ENCODE peak calls at places on chromosome 14, in ten cellular contexts. V is epithelial cell of esophagus, N is fibroblast of lung, Z is Caco-2, G is kidney, M is stomach, P is GM23338, E is AG04450, T is pancreas, F is cardiac muscle cell. D is an unnamed sample.

GRCh38 chr14:105023144-105023543 is 2.3 kb upstream of the CDCA4 start:
- DNase-seq in V (peak), N (no peak), Z (no peak), G (no peak), M (no peak), P (no peak), E (no peak), T (no peak), F (no peak), D (no peak)

GRCh38 chr14:79544671-79545070 is 666.6 kb downstream of the DIO2 start:
- DNase-seq in V (no peak), N (peak), Z (no peak), G (no peak), M (no peak), P (no peak), E (peak), T (no peak), F (peak), D (no peak)

GRCh38 chr14:69685217-69685616 is 73.8 kb downstream of the SUSD6 start:
- DNase-seq in V (peak), N (no peak), Z (no peak), G (no peak), M (no peak), P (no peak), E (no peak), T (no peak), F (no peak), D (no peak)

GRCh38 chr14:104817930-104818713 is 17.2 kb downstream of the ZBTB42 start:
- DNase-seq in V (no peak), N (no peak), Z (no peak), G (no peak), M (peak), P (no peak), E (no peak), T (no peak), F (no peak), D (no peak)

GRCh38 chr14:56738020-56738419 is 72.3 kb downstream of the OTX2 start:
- DNase-seq in V (no peak), N (no peak), Z (no peak), G (no peak), M (no peak), P (no peak), E (no peak), T (no peak), F (no peak), D (no peak)

GRCh38 chr14:74882103-74882920 is 596 bp downstream of the DLST start:
- DNase-seq in V (peak), N (peak), Z (no peak), G (no peak), M (peak), P (peak), E (no peak), T (peak), F (peak), D (no peak)

GRCh38 chr14:89899917-89900680 is 54.4 kb downstream of the EFCAB11 start:
- DNase-seq in V (peak), N (peak), Z (no peak), G (no peak), M (no peak), P (peak), E (no peak), T (no peak), F (peak), D (no peak)

GRCh38 chr14:21090194-21090939 is 8.1 kb downstream of the ZNF219 start:
- DNase-seq in V (no peak), N (no peak), Z (no peak), G (no peak), M (no peak), P (peak), E (no peak), T (no peak), F (peak), D (no peak)

GRCh38 chr14:96001866-96002510 is 37.2 kb upstream of the C14orf132 start:
- DNase-seq in V (no peak), N (peak), Z (no peak), G (no peak), M (no peak), P (peak), E (no peak), T (no peak), F (no peak), D (no peak)

GRCh38 chr14:47675239-47675488 is 241 bp downstream of the MDGA2 start:
- DNase-seq in V (no peak), N (no peak), Z (no peak), G (no peak), M (no peak), P (no peak), E (no peak), T (no peak), F (no peak), D (no peak)

GRCh38 chr14:67572608-67573007 is 27.5 kb downstream of the PIGH start:
- DNase-seq in V (no peak), N (no peak), Z (no peak), G (no peak), M (no peak), P (no peak), E (no peak), T (no peak), F (no peak), D (no peak)

GRCh38 chr14:58629273-58629672 is 8.5 kb upstream of the DACT1 start:
- DNase-seq in V (no peak), N (no peak), Z (no peak), G (no peak), M (no peak), P (no peak), E (no peak), T (no peak), F (no peak), D (no peak)

GRCh38 chr14:53113992-53114391 is 39.1 kb downstream of the DDHD1 start:
- DNase-seq in V (no peak), N (no peak), Z (no peak), G (no peak), M (no peak), P (no peak), E (no peak), T (no peak), F (no peak), D (no peak)

GRCh38 chr14:36660736-36661505 is 739 bp upstream of the PAX9 start:
- DNase-seq in V (peak), N (no peak), Z (peak), G (peak), M (no peak), P (peak), E (no peak), T (no peak), F (no peak), D (no peak)

GRCh38 chr14:65431245-65431644 is 18.7 kb downstream of the FUT8 start:
- DNase-seq in V (no peak), N (no peak), Z (no peak), G (no peak), M (no peak), P (no peak), E (no peak), T (no peak), F (no peak), D (no peak)

GRCh38 chr14:72708708-72709475 is 185.0 kb downstream of the DPF3 start:
- DNase-seq in V (peak), N (no peak), Z (no peak), G (no peak), M (no peak), P (peak), E (no peak), T (no peak), F (no peak), D (no peak)

GRCh38 chr14:58878740-58879139 is 241.0 kb downstream of the DACT1 start:
- DNase-seq in V (no peak), N (peak), Z (no peak), G (no peak), M (no peak), P (peak), E (no peak), T (no peak), F (no peak), D (no peak)

GRCh38 chr14:96631030-96631429 is 128.8 kb downstream of the PAPOLA start:
- DNase-seq in V (no peak), N (no peak), Z (no peak), G (no peak), M (peak), P (no peak), E (no peak), T (no peak), F (no peak), D (no peak)

GRCh38 chr14:77000340-77001235 is 27.9 kb downstream of the IRF2BPL start:
- DNase-seq in V (no peak), N (peak), Z (no peak), G (no peak), M (peak), P (peak), E (no peak), T (no peak), F (peak), D (no peak)

GRCh38 chr14:69354383-69355154 is 43.5 kb downstream of the ERH start:
- DNase-seq in V (peak), N (no peak), Z (no peak), G (peak), M (peak), P (no peak), E (no peak), T (no peak), F (no peak), D (no peak)

GRCh38 chr14:60657609-60657983 is 8.3 kb upstream of the SIX1 start:
- DNase-seq in V (peak), N (no peak), Z (no peak), G (no peak), M (no peak), P (peak), E (no peak), T (no peak), F (no peak), D (no peak)

GRCh38 chr14:63006515-63006914 is 38.7 kb downstream of the KCNH5 start:
- DNase-seq in V (no peak), N (peak), Z (no peak), G (no peak), M (no peak), P (no peak), E (no peak), T (no peak), F (no peak), D (no peak)

GRCh38 chr14:76268013-76268376 is 107.9 kb upstream of the ESRRB start:
- DNase-seq in V (no peak), N (no peak), Z (no peak), G (no peak), M (no peak), P (no peak), E (no peak), T (no peak), F (no peak), D (no peak)

DNA sequence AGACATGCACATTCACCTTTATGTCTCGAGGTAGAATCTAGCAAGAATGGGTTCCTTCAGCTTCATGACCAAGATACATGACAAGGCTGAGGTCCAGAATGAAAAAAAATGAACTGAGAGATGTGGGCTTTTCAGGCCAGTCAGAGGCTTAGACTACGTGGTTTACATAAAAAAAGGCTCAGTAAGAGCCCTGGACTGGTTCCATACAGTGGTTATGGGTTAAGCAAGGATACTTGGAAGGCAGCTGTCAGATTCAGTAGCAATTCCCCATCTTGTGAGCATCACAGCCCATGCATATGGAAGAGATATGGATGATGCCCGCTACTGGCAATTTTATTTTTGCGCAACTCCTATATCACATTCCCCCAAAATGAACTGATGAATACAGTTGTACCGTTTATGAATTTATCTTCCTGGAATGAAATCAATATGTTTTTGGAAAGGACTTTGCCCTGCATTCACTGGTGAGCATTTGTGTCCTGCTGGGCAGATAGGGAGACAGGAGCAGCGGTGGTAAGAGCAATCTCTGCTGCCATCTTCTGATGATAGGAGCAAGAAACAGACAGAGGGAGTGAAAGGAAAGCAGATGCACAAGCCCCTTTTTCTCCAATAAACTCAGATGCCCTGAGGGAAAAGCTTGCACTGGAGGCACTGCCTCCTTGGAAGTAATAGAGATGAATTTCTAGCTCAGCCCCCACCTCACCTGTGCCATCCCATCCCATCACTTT is 280.4 kb downstream of the GALC start:
- DNase-seq in V (no peak), N (no peak), Z (no peak), G (no peak), M (no peak), P (peak), E (no peak), T (no peak), F (no peak), D (no peak)
- TF ChIP-seq CTCF in V (no peak), N (no peak), Z (no peak), G (no peak), M (no peak), P (peak), E (no peak), T (no peak), F (no peak), D (no peak)

GRCh38 chr14:49944501-49944900 is 51.6 kb downstream of the ARF6 start:
- DNase-seq in V (no peak), N (no peak), Z (no peak), G (no peak), M (no peak), P (no peak), E (no peak), T (no peak), F (no peak), D (no peak)

GRCh38 chr14:49942090-49942489 is 49.2 kb downstream of the ARF6 start:
- DNase-seq in V (no peak), N (no peak), Z (no peak), G (no peak), M (no peak), P (no peak), E (no peak), T (no peak), F (no peak), D (no peak)

GRCh38 chr14:49935526-49935925 is 42.6 kb downstream of the ARF6 start:
- DNase-seq in V (no peak), N (no peak), Z (no peak), G (no peak), M (no peak), P (no peak), E (no peak), T (no peak), F (no peak), D (no peak)

GRCh38 chr14:49940805-49941421 is 48.0 kb downstream of the ARF6 start:
- DNase-seq in V (peak), N (no peak), Z (no peak), G (no peak), M (no peak), P (no peak), E (no peak), T (no peak), F (peak), D (no peak)

GRCh38 chr14:49939884-49940510 is 47.1 kb downstream of the ARF6 start:
- DNase-seq in V (no peak), N (no peak), Z (no peak), G (no peak), M (no peak), P (no peak), E (no peak), T (no peak), F (no peak), D (no peak)
- H3K4me3 ChIP-seq in V (no peak), N (no peak), Z (no peak), G (no peak), M (no peak), P (no peak), E (no peak), T (no peak), F (no peak), D (no peak)

GRCh38 chr14:30822080-30822571 is 52.2 kb upstream of the COCH start:
- DNase-seq in V (no peak), N (no peak), Z (no peak), G (no peak), M (no peak), P (no peak), E (no peak), T (peak), F (no peak), D (no peak)
- TF ChIP-seq CTCF in V (no peak), N (no peak), Z (no peak), G (no peak), M (no peak), P (no peak), E (no peak), T (no peak), F (no peak), D (no peak)

DNA sequence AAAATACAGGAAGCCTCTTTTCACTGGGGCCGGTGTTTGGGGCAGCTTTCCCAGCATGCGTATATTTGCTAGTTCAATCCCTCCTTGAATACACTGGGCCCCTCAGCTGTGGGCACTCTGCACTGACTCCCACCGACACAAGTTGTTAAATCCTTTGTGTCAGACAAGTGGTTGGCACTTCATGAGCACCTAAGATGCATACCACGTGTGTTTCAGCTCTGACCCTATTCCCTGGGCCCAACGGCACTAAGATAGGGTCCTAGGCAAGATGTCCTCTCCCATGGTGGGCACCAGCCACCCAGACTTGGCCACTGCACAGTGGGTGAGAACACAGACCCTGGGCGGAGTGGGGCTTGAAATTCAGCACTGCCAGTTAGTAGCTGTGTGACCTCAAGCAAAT is 173.8 kb downstream of the BCL11B start:
- DNase-seq in V (no peak), N (no peak), Z (no peak), G (no peak), M (no peak), P (no peak), E (no peak), T (no peak), F (no peak), D (no peak)
- H3K4me3 ChIP-seq in V (no peak), N (no peak), Z (no peak), G (no peak), M (no peak), P (no peak), E (no peak), T (no peak), F (no peak), D (no peak)

DNA sequence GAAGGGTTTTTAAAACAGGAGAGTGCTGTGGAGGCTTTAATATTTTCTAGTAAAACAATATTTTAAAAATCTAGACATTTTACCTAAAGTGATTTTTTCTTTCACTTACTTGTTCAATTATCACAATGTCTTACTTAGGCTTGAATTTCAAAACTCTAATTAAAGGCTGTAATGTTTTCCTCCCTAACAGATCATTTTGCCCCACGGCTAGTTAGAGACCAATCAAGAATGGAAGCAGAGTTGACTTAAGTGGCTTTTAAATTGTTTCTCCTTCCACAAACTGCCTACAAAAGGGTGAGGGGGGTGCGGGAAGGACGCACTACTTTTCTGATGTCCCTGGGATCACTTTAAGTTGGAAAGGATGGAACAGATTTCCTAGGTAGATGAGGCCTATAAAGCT is 9.5 kb upstream of the CFL2 start:
- DNase-seq in V (no peak), N (no peak), Z (no peak), G (no peak), M (no peak), P (no peak), E (no peak), T (no peak), F (no peak), D (no peak)
- TF ChIP-seq CTCF in V (no peak), N (no peak), Z (no peak), G (no peak), M (no peak), P (no peak), E (no peak), T (no peak), F (no peak), D (no peak)

DNA sequence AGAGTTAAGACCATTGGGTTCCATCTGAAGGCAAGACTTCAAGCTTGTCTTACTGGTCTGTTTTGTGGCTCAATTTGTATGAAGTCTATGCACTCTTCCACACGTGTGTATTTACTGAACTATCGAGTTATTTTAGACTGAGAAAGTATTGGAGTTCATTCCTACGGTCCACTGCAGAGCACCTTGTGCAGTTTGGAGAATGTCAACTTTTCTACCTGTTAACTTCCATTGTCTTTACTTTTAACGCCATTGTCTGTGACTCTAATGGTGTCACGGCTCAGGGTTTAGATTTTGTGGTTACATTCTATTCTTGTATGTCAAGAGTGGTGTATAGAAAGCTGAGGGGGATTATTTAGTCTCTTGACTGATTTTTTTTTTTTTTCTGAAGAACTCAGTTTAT is 3.8 kb downstream of the HIF1A start:
- DNase-seq in V (no peak), N (no peak), Z (no peak), G (no peak), M (no peak), P (no peak), E (no peak), T (no peak), F (peak), D (no peak)
- H3K4me3 ChIP-seq in V (peak), N (peak), Z (no peak), G (peak), M (peak), P (peak), E (peak), T (no peak), F (peak), D (no peak)

GRCh38 chr14:100709252-100709955 is 17.3 kb upstream of the DLK1 start:
- DNase-seq in V (peak), N (peak), Z (no peak), G (no peak), M (no peak), P (peak), E (no peak), T (no peak), F (peak), D (no peak)
- TF ChIP-seq CTCF in V (peak), N (peak), Z (no peak), G (peak), M (no peak), P (peak), E (peak), T (no peak), F (peak), D (peak)